ENCODE peak calls at places on chromosomes 13 and 19, in eight cellular contexts. W is heart right ventricle, V is upper lobe of right lung, L is IMR-90, D is A549, J is left ventricle myocardium inferior, I is H9, O is transverse colon. C is an unnamed sample.

GRCh38 chr13:46116653-46117502 is 12.0 kb upstream of the CPB2 start:
- DNase-seq in D (no peak), J (no peak), I (no peak), O (no peak), W (no peak), V (no peak), L (no peak), C (no peak)

GRCh38 chr13:51444922-51445321 is 7.9 kb downstream of the INTS6 start:
- DNase-seq in I (no peak), V (no peak), L (peak; percentile 68), O (no peak), W (no peak), J (no peak), D (peak; percentile 46), C (no peak)

GRCh38 chr19:33434886-33435705 is 61.6 kb downstream of the CEBPG start:
- DNase-seq in W (no peak), D (no peak), V (peak; percentile 57), J (peak; percentile 9), I (no peak), L (peak; percentile 32), O (no peak), C (peak; percentile 26)

GRCh38 chr19:6464070-6464873 is at the start of gene CRB3:
- DNase-seq in D (peak; percentile 21), I (peak; percentile 98), O (peak; percentile 97), W (no peak), L (no peak), V (peak; percentile 96), J (no peak), C (peak; percentile 93)

GRCh38 chr19:45455707-45456499 is 11.9 kb upstream of the FOSB start:
- DNase-seq in O (peak; percentile 94), W (peak; percentile 86), J (peak; percentile 85), L (peak; percentile 99), V (peak; percentile 95), D (peak; percentile 99), I (peak; percentile 96), C (peak; percentile 95)

GRCh38 chr19:44845286-44845611 is 848 bp upstream of the NECTIN2 start:
- DNase-seq in L (no peak), I (no peak), W (peak; percentile 35), D (no peak), V (peak; percentile 76), J (no peak), O (no peak), C (no peak)

GRCh38 chr19:6826281-6826920 is 53.9 kb downstream of the VAV1 start:
- DNase-seq in L (no peak), W (no peak), J (no peak), D (no peak), O (no peak), V (no peak), I (no peak), C (no peak)

GRCh38 chr13:21365574-21365973 is 93.5 kb downstream of the ZDHHC20 start:
- DNase-seq in W (no peak), O (no peak), D (no peak), V (peak; percentile 21), J (no peak), L (no peak), I (no peak), C (no peak)

GRCh38 chr19:35963514-35963913 is 27.3 kb downstream of the LRFN3 start:
- DNase-seq in V (no peak), L (peak; percentile 56), O (no peak), D (peak; percentile 75), W (no peak), I (peak; percentile 76), J (no peak), C (no peak)

GRCh38 chr13:29707876-29708543 is 112.5 kb upstream of the SLC7A1 start:
- DNase-seq in W (no peak), D (peak; percentile 32), L (peak; percentile 41), J (no peak), V (no peak), I (peak; percentile 86), O (peak; percentile 48), C (no peak)

GRCh38 chr19:5908773-5909442 is 4.2 kb downstream of the VMAC start:
- DNase-seq in J (no peak), W (no peak), L (no peak), O (no peak), I (no peak), D (no peak), V (no peak), C (no peak)

GRCh38 chr19:1168877-1169791 is 4.9 kb downstream of the SBNO2 start:
- DNase-seq in W (no peak), O (no peak), J (no peak), L (peak; percentile 85), V (peak; percentile 69), D (peak; percentile 73), I (no peak), C (peak; percentile 79)

GRCh38 chr13:100646030-100646673 is 28.4 kb downstream of the TMTC4 start:
- DNase-seq in J (no peak), W (no peak), O (no peak), L (peak; percentile 31), I (no peak), V (no peak), D (peak; percentile 33), C (no peak)

GRCh38 chr13:106588367-106588766 is 20.4 kb upstream of the ARGLU1 start:
- DNase-seq in W (no peak), V (no peak), J (no peak), O (no peak), I (no peak), L (no peak), D (no peak), C (no peak)

GRCh38 chr13:22073718-22074117 is 402.8 kb downstream of the FGF9 start:
- DNase-seq in I (no peak), V (no peak), W (no peak), D (no peak), L (no peak), O (no peak), J (no peak), C (no peak)

GRCh38 chr13:97228850-97229521 is 6.9 kb downstream of the MBNL2 start:
- DNase-seq in V (no peak), J (no peak), W (no peak), D (no peak), I (no peak), L (peak; percentile 30), O (no peak), C (no peak)

GRCh38 chr13:24650157-24650556 is 30.1 kb upstream of the ATP12A start:
- DNase-seq in W (no peak), I (no peak), J (no peak), D (no peak), V (no peak), O (no peak), L (peak; percentile 40), C (no peak)

GRCh38 chr19:6109947-6110346 is 353 bp downstream of the RFX2 start:
- DNase-seq in L (no peak), O (peak; percentile 27), I (no peak), J (peak; percentile 37), D (no peak), V (no peak), W (no peak), C (no peak)

GRCh38 chr13:102286326-102286725 is 115.5 kb downstream of the FGF14 start:
- DNase-seq in I (no peak), W (no peak), O (no peak), J (no peak), D (peak; percentile 29), V (no peak), L (peak; percentile 96), C (no peak)

GRCh38 chr13:81929988-81930387 is 1589.1 kb upstream of the SPRY2 start:
- DNase-seq in J (no peak), L (no peak), W (no peak), D (peak; percentile 29), O (no peak), I (peak; percentile 25), V (no peak), C (no peak)

GRCh38 chr19:51695088-51695487 is 2.0 kb downstream of the SPACA6 start:
- DNase-seq in O (no peak), I (no peak), L (no peak), W (no peak), D (no peak), J (no peak), V (no peak), C (no peak)

GRCh38 chr19:5960005-5961001 is 17.6 kb downstream of the RANBP3 start:
- DNase-seq in O (no peak), J (peak; percentile 56), V (no peak), I (no peak), W (peak; percentile 55), L (no peak), D (no peak), C (no peak)

GRCh38 chr19:425056-425455 is 16.1 kb upstream of the C2CD4C start:
- DNase-seq in L (no peak), W (no peak), O (no peak), I (no peak), D (no peak), V (no peak), J (no peak), C (peak; percentile 74)

GRCh38 chr13:48582086-48582485 is 49.2 kb upstream of the RCBTB2 start:
- DNase-seq in W (no peak), J (no peak), O (no peak), L (no peak), V (no peak), D (no peak), I (no peak), C (no peak)
- H3K4me1 ChIP-seq in W (peaks cover 3% of the 10 kb centered on the region), J (peaks cover 52% of the 10 kb centered on the region), O (peaks cover 5% of the 10 kb centered on the region), L (no peaks in the 10 kb centered on the region), V (peaks cover 40% of the 10 kb centered on the region), D (no peaks in the 10 kb centered on the region), I (no peaks in the 10 kb centered on the region), C (peaks cover 21% of the 10 kb centered on the region)

DNA sequence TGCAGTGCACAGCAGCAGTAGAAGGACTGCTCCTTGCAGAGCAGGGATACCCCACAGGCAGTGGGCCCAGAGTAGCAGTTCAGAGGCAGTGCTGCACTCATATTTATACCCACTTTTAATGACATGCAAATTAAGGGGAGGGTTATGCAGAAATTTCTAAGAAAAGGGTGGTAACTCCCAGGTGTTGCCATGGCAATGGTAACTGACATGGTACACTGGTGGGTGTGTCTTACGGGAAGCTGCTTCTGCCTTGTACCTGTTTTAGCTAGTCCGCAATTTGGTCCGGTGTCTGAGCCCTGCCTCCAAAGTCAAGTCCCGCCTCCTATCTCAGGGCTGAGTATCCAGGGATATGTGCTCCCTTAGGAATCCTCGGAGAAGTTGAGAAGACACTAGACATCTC is 79.2 kb upstream of the UQCRFS1 start:
- DNase-seq in J (no peak), O (no peak), L (no peak), I (no peak), V (no peak), D (no peak), W (no peak), C (no peak)
- H3K9me3 ChIP-seq in J (no peaks in the 10 kb centered on the region), O (no peaks in the 10 kb centered on the region), L (peaks cover 5% of the 10 kb centered on the region), I (no peaks in the 10 kb centered on the region), V (no peaks in the 10 kb centered on the region), D (no peaks in the 10 kb centered on the region), W (no peaks in the 10 kb centered on the region), C (no peaks in the 10 kb centered on the region)

DNA sequence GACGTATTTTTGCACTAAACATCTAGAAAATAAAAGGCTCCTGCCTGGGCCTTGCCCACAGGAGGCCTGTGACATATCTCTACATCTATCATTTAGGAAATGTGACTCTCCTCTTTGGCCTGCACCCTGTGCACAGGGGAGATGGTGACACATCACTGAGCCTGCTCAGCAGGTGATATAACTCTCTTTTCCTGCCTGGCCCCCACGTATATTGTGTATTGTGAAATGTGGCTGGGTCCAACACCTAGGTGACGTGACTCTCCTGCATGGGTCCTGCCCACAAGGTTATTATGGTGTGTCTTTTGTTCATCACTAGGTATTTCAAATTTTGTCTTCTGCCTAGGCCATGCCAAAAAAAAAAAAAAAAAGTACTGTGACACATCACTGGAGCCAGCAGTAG is 61.4 kb upstream of the ZNF724 start:
- DNase-seq in I (no peak), V (no peak), L (no peak), J (no peak), O (no peak), D (no peak), W (no peak), C (no peak)
- TF ChIP-seq CTCF in I (no peak), V (no peak), L (no peak), J (no peak), O (no peak), D (no peak), W (no peak), C (no peak)

GRCh38 chr19:30320916-30321315 is 51.3 kb upstream of the ZNF536 start:
- DNase-seq in L (no peak), D (no peak), I (no peak), O (no peak), W (no peak), J (no peak), V (no peak), C (no peak)
- H3K4me1 ChIP-seq in L (no peaks in the 10 kb centered on the region), D (no peaks in the 10 kb centered on the region), I (no peaks in the 10 kb centered on the region), O (no peaks in the 10 kb centered on the region), W (no peaks in the 10 kb centered on the region), J (peaks cover 9% of the 10 kb centered on the region), V (no peaks in the 10 kb centered on the region), C (no peaks in the 10 kb centered on the region)

C was measured in left lung.